ENCODE peak calls at places on chromosomes 12 and 14, in nine cellular contexts. G is heart left ventricle, R is transverse colon, B is neural progenitor cell, J is cardiac muscle cell, V is pancreas, Y is A549, W is OCI-LY7, I is adipocyte. A is an unnamed sample. For H3K9me3, the result is how much of the 10 kb centered on the place peaks cover.

GRCh38 chr12:79886917-79887519 is 47.9 kb downstream of the PPP1R12A start:
- DNase-seq in G (no peak), R (no peak), B (peak), J (no peak), V (no peak), Y (no peak), W (peak), I (peak), A (no peak)

GRCh38 chr12:77777274-77777673 is 53.4 kb upstream of the NAV3 start:
- DNase-seq in G (no peak), R (no peak), B (no peak), J (no peak), V (no peak), Y (no peak), W (no peak), I (no peak), A (peak)

GRCh38 chr14:31770271-31770670 is 209.1 kb downstream of the NUBPL start:
- DNase-seq in G (no peak), R (no peak), B (no peak), J (no peak), V (no peak), Y (no peak), W (no peak), I (no peak), A (no peak)

GRCh38 chr14:94923771-94924170 is 153.9 kb upstream of the GSC start:
- DNase-seq in G (no peak), R (no peak), B (no peak), J (no peak), V (no peak), Y (no peak), W (no peak), I (no peak), A (no peak)

GRCh38 chr12:92393504-92393903 is 247.9 kb upstream of the BTG1 start:
- DNase-seq in G (no peak), R (no peak), B (no peak), J (no peak), V (no peak), Y (no peak), W (peak), I (no peak), A (peak)

GRCh38 chr12:6316921-6317692 is 6.6 kb downstream of the PLEKHG6 start:
- DNase-seq in G (no peak), R (no peak), B (no peak), J (no peak), V (no peak), Y (no peak), W (no peak), I (no peak), A (no peak)

GRCh38 chr12:40336573-40337199 is 111.9 kb downstream of the LRRK2 start:
- DNase-seq in G (no peak), R (no peak), B (no peak), J (peak), V (no peak), Y (peak), W (peak), I (peak), A (no peak)

GRCh38 chr12:124673881-124674617 is 106.6 kb upstream of the NCOR2 start:
- DNase-seq in G (no peak), R (no peak), B (no peak), J (no peak), V (no peak), Y (no peak), W (no peak), I (no peak), A (no peak)

GRCh38 chr12:130199536-130200390 is 37.5 kb downstream of the FZD10 start:
- DNase-seq in G (no peak), R (no peak), B (peak), J (no peak), V (no peak), Y (no peak), W (no peak), I (no peak), A (no peak)

GRCh38 chr14:65360144-65360784 is 52.3 kb upstream of the FUT8 start:
- DNase-seq in G (no peak), R (no peak), B (no peak), J (no peak), V (no peak), Y (no peak), W (peak), I (no peak), A (no peak)
- H3K9me3 ChIP-seq in G (under half), R (under half), B (under half), J (under half), V (under half), Y (under half), W (under half), I (under half), A (under half)

DNA sequence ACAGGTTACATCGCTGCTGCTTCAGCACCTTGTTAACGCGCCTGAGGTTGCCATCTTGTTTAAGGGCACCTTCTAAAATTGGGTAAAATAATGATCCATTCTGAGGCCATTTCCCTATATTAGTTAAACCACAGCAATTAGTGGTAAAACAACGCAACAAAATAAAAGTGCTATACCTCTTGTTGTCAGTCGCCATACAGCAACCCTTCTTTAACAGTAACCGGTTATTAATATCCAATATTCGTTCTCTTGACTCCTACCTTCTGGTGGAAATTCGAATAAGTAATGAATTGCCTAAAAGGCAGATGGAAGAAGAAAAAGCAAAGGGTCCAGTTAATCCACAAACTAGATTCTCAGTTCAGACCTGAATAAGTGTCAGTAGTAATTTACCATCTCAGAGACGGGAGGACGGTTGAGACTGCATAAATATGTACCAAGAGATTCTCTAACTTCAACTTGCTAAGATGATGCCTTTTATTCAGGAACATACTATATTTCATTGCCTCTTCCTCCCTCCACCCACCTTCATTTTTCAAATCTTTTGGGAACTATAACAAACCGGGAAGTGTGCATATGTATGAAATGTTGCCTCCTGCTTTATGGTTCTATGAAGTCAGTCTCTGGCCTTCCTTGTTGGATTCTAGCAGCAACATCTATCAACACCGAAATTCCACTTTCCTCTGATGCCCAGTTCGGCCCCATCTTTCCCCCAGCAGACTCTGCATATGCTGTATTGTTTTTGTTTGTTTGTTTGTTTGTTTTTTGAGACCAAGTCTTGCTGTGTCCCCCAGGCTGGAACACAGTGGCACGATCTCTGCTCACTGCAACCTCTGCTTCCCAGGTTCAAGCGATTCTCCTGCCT is 834 bp upstream of the PSMB5 start:
- DNase-seq in G (no peak), R (no peak), B (no peak), J (no peak), V (no peak), Y (no peak), W (no peak), I (no peak), A (no peak)
- H3K4me3 ChIP-seq in G (peak), R (peak), B (peak), J (peak), V (peak), Y (no peak), W (peak), I (peak), A (peak)

DNA sequence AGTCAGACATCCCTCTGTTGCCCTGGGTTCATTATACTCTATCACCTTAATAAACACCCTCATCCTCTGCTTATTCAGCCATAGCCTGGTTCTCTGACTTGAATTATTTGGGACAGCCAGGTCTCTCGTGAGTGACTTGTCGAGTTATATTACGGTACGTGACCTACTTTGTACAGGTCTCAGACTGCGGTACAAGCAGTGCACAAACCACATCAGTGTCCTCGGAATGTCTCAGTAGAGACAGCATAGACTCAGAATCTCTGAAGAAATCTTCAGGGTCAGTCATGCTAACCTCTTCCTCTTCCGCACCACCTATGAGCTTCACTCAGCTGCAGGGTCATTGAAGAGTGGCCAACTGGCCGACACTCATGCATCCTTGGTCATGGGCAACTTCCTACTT is 860.8 kb downstream of the BCL11B start:
- DNase-seq in G (no peak), R (no peak), B (no peak), J (no peak), V (no peak), Y (no peak), W (no peak), I (no peak), A (no peak)
- H3K9me3 ChIP-seq in G (under half), R (under half), B (under half), J (under half), V (under half), Y (under half), W (under half), I (under half), A (under half)

DNA sequence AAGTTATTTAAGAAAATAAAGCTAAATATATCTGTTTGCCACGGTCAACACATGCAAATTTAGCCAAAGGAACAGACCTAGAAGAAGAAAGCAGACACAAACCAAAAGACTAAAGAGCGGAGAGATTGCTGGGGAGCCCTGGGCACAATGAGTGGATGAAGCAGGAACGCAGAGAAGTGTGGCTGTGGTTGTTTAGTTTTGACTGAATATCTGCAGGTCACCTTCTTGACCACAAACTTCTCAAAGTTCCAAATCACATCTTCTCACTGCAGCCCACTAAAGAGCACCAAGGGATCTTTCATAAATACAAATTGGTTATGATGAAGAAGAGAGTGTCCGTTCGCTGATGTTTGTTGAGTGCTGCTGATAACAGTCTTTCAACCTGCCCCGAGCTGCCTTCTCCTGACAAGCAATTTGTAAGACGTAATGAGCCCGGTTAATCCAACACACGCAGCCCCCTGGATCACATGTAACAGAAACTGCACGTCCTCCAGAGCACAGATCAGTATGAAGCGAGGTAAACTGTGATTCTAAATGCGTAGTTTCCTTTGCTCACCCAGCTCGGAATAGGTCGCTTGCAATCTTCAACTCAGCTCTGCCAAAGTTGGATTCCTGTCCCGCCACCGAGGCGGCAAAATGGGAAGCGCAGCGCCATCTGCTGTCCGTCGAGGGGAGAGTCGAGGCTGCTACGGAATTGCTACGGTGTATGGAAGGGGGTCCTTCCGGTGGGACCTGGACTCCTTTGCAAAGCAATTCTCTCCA is 120.8 kb downstream of the GXYLT1 start:
- DNase-seq in G (peak), R (peak), B (peak), J (peak), V (peak), Y (peak), W (peak), I (peak), A (peak)
- H3K4me3 ChIP-seq in G (peak), R (peak), B (peak), J (peak), V (peak), Y (peak), W (peak), I (peak), A (peak)

DNA sequence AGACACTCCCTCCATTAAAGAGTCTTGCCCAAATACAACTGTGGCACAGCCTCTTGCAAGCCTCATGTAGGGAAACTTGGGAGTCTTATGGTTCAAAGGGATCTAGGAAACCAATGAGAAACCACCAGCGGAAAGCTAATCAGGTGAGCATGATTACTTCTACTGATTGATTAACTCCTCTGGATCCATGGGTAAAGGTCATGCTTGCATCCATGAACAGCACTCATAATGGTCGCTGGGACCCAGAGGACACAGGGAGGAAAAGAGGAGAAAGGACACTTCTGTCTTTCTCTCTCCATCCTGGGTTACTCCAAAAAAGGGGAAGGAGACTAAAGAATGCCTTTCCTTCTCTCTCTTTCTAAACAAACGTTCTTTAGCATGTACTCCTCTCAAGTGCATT is 1397.2 kb downstream of the LRFN5 start:
- DNase-seq in G (no peak), R (no peak), B (peak), J (no peak), V (no peak), Y (no peak), W (peak), I (no peak), A (no peak)
- H3K9me3 ChIP-seq in G (half or more), R (under half), B (under half), J (under half), V (under half), Y (under half), W (under half), I (under half), A (under half)

GRCh38 chr12:59075968-59076367 is 155.7 kb upstream of the LRIG3 start:
- DNase-seq in G (no peak), R (no peak), B (no peak), J (no peak), V (no peak), Y (no peak), W (no peak), I (no peak), A (no peak)

GRCh38 chr12:59079029-59079428 is 158.7 kb upstream of the LRIG3 start:
- DNase-seq in G (no peak), R (no peak), B (no peak), J (no peak), V (no peak), Y (no peak), W (no peak), I (no peak), A (no peak)

GRCh38 chr12:59076611-59077010 is 156.3 kb upstream of the LRIG3 start:
- DNase-seq in G (no peak), R (no peak), B (no peak), J (no peak), V (no peak), Y (no peak), W (no peak), I (no peak), A (no peak)

GRCh38 chr12:59078027-59078426 is 157.7 kb upstream of the LRIG3 start:
- DNase-seq in G (no peak), R (no peak), B (no peak), J (no peak), V (no peak), Y (no peak), W (no peak), I (no peak), A (no peak)

GRCh38 chr12:59077153-59077930 is 157.0 kb upstream of the LRIG3 start:
- DNase-seq in G (no peak), R (peak), B (peak), J (no peak), V (no peak), Y (no peak), W (no peak), I (peak), A (peak)
- H3K4me3 ChIP-seq in G (no peak), R (no peak), B (no peak), J (no peak), V (no peak), Y (no peak), W (no peak), I (no peak), A (no peak)